ENCODE peak calls at places on chromosomes 6 and 20, in eight cellular contexts. M is heart left ventricle, R is cardiac fibroblast, S is LNCaP clone FGC, D is body of pancreas, J is spleen, P is astrocyte of the spinal cord, W is brain microvascular endothelial cell. B is an unnamed sample.

GRCh38 chr20:34689486-34689885 is 12.6 kb upstream of the PIGU start:
- DNase-seq in J (no peak), M (no peak), S (no peak), P (no peak), D (no peak), R (peak; percentile 44), W (peak; percentile 25), B (no peak)

GRCh38 chr6:125044667-125045066 is 82.4 kb downstream of the RNF217 start:
- DNase-seq in S (no peak), M (no peak), P (no peak), R (no peak), W (no peak), D (no peak), J (no peak), B (no peak)

GRCh38 chr20:15045246-15045645 is 707.8 kb upstream of the FLRT3 start:
- DNase-seq in M (no peak), P (no peak), R (peak; percentile 61), D (peak; percentile 20), S (no peak), J (no peak), W (no peak), B (peak; percentile 89)

GRCh38 chr6:105991561-105992314 is 94.4 kb upstream of the PRDM1 start:
- DNase-seq in M (no peak), J (peak; percentile 85), R (no peak), P (no peak), S (no peak), D (peak; percentile 26), W (no peak), B (no peak)

GRCh38 chr6:50120300-50120699 is 70.6 kb upstream of the DEFB112 start:
- DNase-seq in P (no peak), J (no peak), D (no peak), W (no peak), R (no peak), M (no peak), S (no peak), B (peak; percentile 51)

GRCh38 chr6:102619585-102619984 is 1226.1 kb downstream of the GRIK2 start:
- DNase-seq in J (no peak), D (no peak), S (no peak), R (peak; percentile 17), M (no peak), P (peak; percentile 8), W (peak; percentile 0), B (peak; percentile 53)

GRCh38 chr6:162907876-162908481 is 180.2 kb downstream of the PACRG start:
- DNase-seq in P (peak; percentile 79), W (peak; percentile 32), S (peak; percentile 15), M (no peak), D (no peak), J (no peak), R (peak; percentile 58), B (peak; percentile 42)

GRCh38 chr20:20196610-20197009 is 144.3 kb downstream of the CFAP61 start:
- DNase-seq in S (no peak), P (no peak), D (no peak), W (no peak), M (no peak), R (no peak), J (no peak), B (no peak)

GRCh38 chr6:108883172-108883571 is 35.0 kb downstream of the ARMC2 start:
- DNase-seq in D (no peak), J (no peak), S (no peak), R (no peak), M (no peak), W (no peak), P (no peak), B (no peak)

GRCh38 chr6:324729-325125 is 32.4 kb downstream of the DUSP22 start:
- DNase-seq in W (no peak), S (no peak), P (no peak), J (peak; percentile 81), D (peak; percentile 10), M (no peak), R (no peak), B (no peak)

GRCh38 chr6:446418-447366 is 55.1 kb downstream of the IRF4 start:
- DNase-seq in J (peak; percentile 82), S (no peak), M (peak; percentile 8), D (no peak), W (no peak), P (no peak), R (no peak), B (no peak)

GRCh38 chr20:45631184-45631583 is at the start of gene WFDC9:
- DNase-seq in P (no peak), D (no peak), M (no peak), J (no peak), W (no peak), S (no peak), R (no peak), B (no peak)

GRCh38 chr20:45626540-45626939 is 3.0 kb upstream of the WFDC10A start:
- DNase-seq in P (no peak), D (no peak), J (no peak), R (no peak), W (no peak), M (no peak), S (no peak), B (no peak)

GRCh38 chr20:45630366-45630765 is 718 bp downstream of the WFDC9 start:
- DNase-seq in J (no peak), D (no peak), R (no peak), W (no peak), P (no peak), S (no peak), M (no peak), B (no peak)

DNA sequence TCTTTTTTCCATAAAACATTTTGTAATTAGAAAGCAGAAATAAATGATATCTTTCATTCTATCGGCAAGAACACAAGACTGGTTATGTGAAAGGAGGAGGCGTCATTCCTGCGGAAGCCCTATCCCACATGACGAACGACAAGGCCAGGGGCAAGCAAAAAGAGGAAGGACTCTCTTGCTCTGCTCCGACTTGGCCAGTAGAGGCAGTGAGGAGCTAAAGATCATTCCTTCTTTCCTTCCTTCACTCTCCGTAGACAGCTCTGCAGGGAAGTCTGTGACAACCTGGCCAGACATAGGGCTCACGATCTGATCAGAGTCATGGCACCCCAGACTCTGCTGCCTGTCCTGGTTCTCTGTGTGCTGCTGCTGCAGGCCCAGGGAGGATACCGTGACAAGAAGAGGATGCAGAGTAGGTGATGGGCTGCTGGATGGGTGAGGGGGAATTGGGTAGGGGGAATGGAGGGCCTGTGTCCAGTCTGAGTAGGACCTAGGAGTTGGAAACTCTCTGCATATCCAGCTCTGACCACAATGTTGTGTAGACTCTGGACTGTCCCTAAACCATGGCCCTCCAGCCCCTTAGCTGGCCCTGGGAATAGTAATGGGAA is at the start of gene WFDC10A:
- DNase-seq in R (peak; percentile 54), M (no peak), J (no peak), S (peak; percentile 38), W (peak; percentile 43), D (peak; percentile 42), P (peak; percentile 25), B (peak; percentile 72)
- TF ChIP-seq CTCF in R (peak; percentile 82), M (peak; percentile 18), J (no peak), S (peak; percentile 80), W (peak; percentile 88), D (peak; percentile 58), P (peak; percentile 80), B (peak; percentile 53)

DNA sequence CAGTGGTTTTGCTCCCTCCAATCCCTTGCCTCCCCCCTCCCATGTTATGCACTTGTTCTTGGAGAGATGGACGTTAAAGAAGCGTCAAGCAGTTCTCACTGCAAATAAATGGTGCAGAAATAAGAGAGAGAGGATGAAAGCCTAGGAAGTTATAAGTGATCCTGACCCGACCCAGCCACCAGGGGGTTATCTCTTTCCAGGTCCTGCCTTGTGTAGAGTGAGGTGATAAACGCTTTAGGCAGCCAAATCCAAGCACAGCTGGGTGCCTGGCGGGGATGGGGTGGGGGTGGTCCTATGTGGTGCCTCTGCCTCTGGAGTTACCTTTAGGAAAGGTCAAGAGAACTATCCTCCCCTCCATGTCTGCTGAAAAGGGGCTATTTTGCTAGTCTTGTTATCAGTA is 9.1 kb upstream of the TFAP2A start:
- DNase-seq in J (no peak), R (no peak), D (no peak), W (no peak), P (no peak), M (no peak), S (no peak), B (no peak)
- TF ChIP-seq CTCF in J (no peak), R (no peak), D (no peak), W (peak; percentile 37), P (no peak), M (no peak), S (no peak), B (peak; percentile 9)

DNA sequence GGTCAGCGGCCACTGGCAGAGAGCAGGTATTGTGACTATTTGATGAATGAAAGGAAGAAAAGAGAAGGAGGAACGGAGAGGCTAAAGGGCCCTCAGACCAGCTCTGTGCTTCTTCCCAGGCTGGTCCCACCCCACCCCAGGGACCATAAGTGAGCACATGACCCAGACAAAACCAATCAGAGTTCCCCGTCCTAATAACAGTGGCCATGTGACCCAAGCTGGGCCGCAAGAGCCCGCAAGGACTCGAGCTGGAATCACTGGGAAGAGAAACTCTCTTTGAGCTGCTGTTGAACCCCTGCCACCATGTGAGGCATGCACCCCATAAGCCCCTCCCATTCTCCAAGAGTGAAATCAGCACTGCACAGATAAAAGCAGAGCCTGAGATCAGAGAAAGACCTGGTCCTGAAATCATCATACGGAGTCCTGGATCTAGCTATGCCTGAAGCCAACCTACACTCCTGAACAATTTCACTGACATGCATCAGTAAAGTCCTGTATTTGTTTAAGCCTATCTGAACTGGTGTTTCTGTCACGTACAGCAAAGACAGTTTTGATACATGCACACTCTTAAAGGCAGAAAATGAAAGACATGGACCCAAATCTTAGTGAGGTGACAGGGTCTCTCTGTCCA is 90.2 kb downstream of the PREX1 start:
- DNase-seq in S (no peak), D (no peak), P (no peak), W (no peak), R (no peak), J (no peak), M (no peak), B (no peak)
- TF ChIP-seq CTCF in S (no peak), D (no peak), P (no peak), W (no peak), R (no peak), J (no peak), M (no peak), B (no peak)

DNA sequence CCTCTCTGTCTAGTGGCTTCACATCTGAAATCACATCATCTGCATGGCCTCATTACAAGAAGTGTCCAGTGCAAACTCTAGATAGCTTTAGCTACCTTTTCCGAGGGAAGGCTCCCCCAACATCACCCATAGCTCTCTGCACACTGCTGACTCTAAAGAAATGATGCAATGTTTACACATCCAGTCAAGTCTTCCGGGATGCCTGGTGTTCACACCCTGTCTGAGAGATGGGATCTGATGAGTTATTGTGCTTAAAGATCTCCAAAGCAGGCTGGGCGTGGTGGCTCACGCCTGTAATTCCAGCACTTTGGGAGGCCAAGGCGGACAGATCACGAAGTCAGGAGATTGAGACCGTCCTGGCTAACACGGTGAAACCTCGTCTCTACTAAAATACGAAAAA is 404.6 kb upstream of the IRAK1BP1 start:
- DNase-seq in W (no peak), M (no peak), R (no peak), P (no peak), S (no peak), D (no peak), J (no peak), B (peak; percentile 38)
- TF ChIP-seq CTCF in W (no peak), M (no peak), R (no peak), P (no peak), S (no peak), D (no peak), J (no peak), B (no peak)